ENCODE peak calls at places on chromosomes 13 and 19, in five cellular contexts. L is OCI-LY7; H is nephron progenitor cell; Z is activated CD4-positive, alpha-beta T cell treated with anti-CD3 and anti-CD28 coated beads for 1 hour; V is hypothalamus. W is an unnamed sample.

GRCh38 chr19:15463865-15464371 is 426 bp downstream of the RASAL3 start:
- DNase-seq in L (peak), H (no peak), Z (peak), V (no peak), W (no peak)

GRCh38 chr19:44747739-44748425 is 626 bp upstream of the BCL3 start:
- DNase-seq in L (no peak), H (no peak), Z (no peak), V (peak), W (no peak)

GRCh38 chr13:106100261-106100919 is 435.1 kb downstream of the EFNB2 start:
- DNase-seq in L (no peak), H (peak), Z (no peak), V (no peak), W (peak)

GRCh38 chr19:29944415-29945012 is 2.5 kb downstream of the URI1 start:
- DNase-seq in L (no peak), H (no peak), Z (no peak), V (no peak), W (no peak)

GRCh38 chr19:38047641-38048040 is 140.6 kb downstream of the SIPA1L3 start:
- DNase-seq in L (no peak), H (no peak), Z (no peak), V (no peak), W (peak)

GRCh38 chr19:45045671-45046353 is 7.0 kb downstream of the CLASRP start:
- DNase-seq in L (no peak), H (no peak), Z (no peak), V (peak), W (no peak)

GRCh38 chr13:98577823-98578285 is 947 bp upstream of the STK24 start:
- DNase-seq in L (no peak), H (peak), Z (no peak), V (no peak), W (no peak)

GRCh38 chr13:24877531-24877930 is 113.6 kb downstream of the RNF17 start:
- DNase-seq in L (no peak), H (no peak), Z (no peak), V (no peak), W (no peak)

GRCh38 chr19:1310853-1311180 is 25.1 kb downstream of the EFNA2 start:
- DNase-seq in L (no peak), H (no peak), Z (no peak), V (no peak), W (no peak)

GRCh38 chr19:57192993-57193392 is 1.7 kb downstream of the ZNF264 start:
- DNase-seq in L (no peak), H (no peak), Z (no peak), V (no peak), W (no peak)

GRCh38 chr13:101706651-101707050 is 254.2 kb downstream of the ITGBL1 start:
- DNase-seq in L (no peak), H (no peak), Z (no peak), V (no peak), W (no peak)

GRCh38 chr13:59856281-59856810 is 307.4 kb downstream of the DIAPH3 start:
- DNase-seq in L (no peak), H (no peak), Z (no peak), V (no peak), W (no peak)

GRCh38 chr13:98439136-98439828 is 137.6 kb downstream of the STK24 start:
- DNase-seq in L (no peak), H (no peak), Z (no peak), V (no peak), W (no peak)

GRCh38 chr19:535017-535835 is 3.7 kb downstream of the CDC34 start:
- DNase-seq in L (no peak), H (no peak), Z (no peak), V (no peak), W (no peak)

GRCh38 chr19:32830231-32831014 is 39.1 kb downstream of the SLC7A9 start:
- DNase-seq in L (no peak), H (no peak), Z (no peak), V (no peak), W (no peak)

GRCh38 chr19:46823049-46823448 is 27.6 kb downstream of the AP2S1 start:
- DNase-seq in L (no peak), H (no peak), Z (no peak), V (no peak), W (no peak)

GRCh38 chr13:85654227-85654626 is 145.0 kb downstream of the SLITRK6 start:
- DNase-seq in L (no peak), H (no peak), Z (no peak), V (no peak), W (no peak)

GRCh38 chr19:23116802-23117571 is at the start of gene ZNF730:
- DNase-seq in L (peak), H (peak), Z (peak), V (peak), W (peak)

GRCh38 chr19:39078436-39079200 is 5.5 kb upstream of the ACP7 start:
- DNase-seq in L (no peak), H (no peak), Z (no peak), V (no peak), W (no peak)

GRCh38 chr19:39516270-39516669 is 1.3 kb downstream of the SELENOV start:
- DNase-seq in L (no peak), H (no peak), Z (no peak), V (no peak), W (no peak)

GRCh38 chr13:27023385-27023784 is 148.2 kb downstream of the USP12 start:
- DNase-seq in L (peak), H (no peak), Z (no peak), V (no peak), W (no peak)

GRCh38 chr19:17775991-17776803 is 18.7 kb upstream of the B3GNT3 start:
- DNase-seq in L (no peak), H (no peak), Z (no peak), V (no peak), W (no peak)

GRCh38 chr13:107421951-107422350 is 793.4 kb downstream of the LIG4 start:
- DNase-seq in L (no peak), H (no peak), Z (no peak), V (no peak), W (no peak)

GRCh38 chr13:71522976-71523517 is 344.0 kb downstream of the DACH1 start:
- DNase-seq in L (no peak), H (no peak), Z (no peak), V (no peak), W (no peak)

GRCh38 chr19:33333151-33333550 is 30.8 kb upstream of the CEBPA start:
- DNase-seq in L (no peak), H (no peak), Z (no peak), V (no peak), W (no peak)

GRCh38 chr19:56111601-56112312 is 9.3 kb downstream of the ZNF787 start:
- DNase-seq in L (no peak), H (no peak), Z (no peak), V (no peak), W (no peak)

GRCh38 chr19:13001502-13002388 is 6.5 kb downstream of the NFIX start:
- DNase-seq in L (no peak), H (no peak), Z (no peak), V (peak), W (no peak)

GRCh38 chr19:4754248-4754647 is 30.6 kb upstream of the DPP9 start:
- DNase-seq in L (no peak), H (no peak), Z (no peak), V (no peak), W (no peak)

GRCh38 chr19:43662487-43662886 is 7.5 kb downstream of the PLAUR start:
- DNase-seq in L (no peak), H (no peak), Z (no peak), V (no peak), W (peak)

GRCh38 chr19:43618921-43619261 is 538 bp downstream of the ZNF428 start:
- DNase-seq in L (peak), H (no peak), Z (no peak), V (peak), W (peak)

GRCh38 chr13:40145139-40145538 is 489.7 kb downstream of the COG6 start:
- DNase-seq in L (no peak), H (no peak), Z (no peak), V (no peak), W (no peak)

W was measured in iPS-NIHi11.